ENCODE peak calls at places on chromosome 12, in five cellular contexts. L, Y, P, R and I are unnamed samples. For H3K4me1, the result is how much of the 10 kb centered on the place peaks cover.

GRCh38 chr12:6871052-6871957 is 1.8 kb downstream of the SPSB2 start:
- DNase-seq in Y (no peak), R (peak), P (peak), L (peak), I (no peak)

GRCh38 chr12:75766263-75767160 is 255.1 kb upstream of the KRR1 start:
- DNase-seq in Y (no peak), R (no peak), P (peak), L (no peak), I (no peak)

GRCh38 chr12:113056631-113057488 is at the start of gene DTX1:
- DNase-seq in L (no peak), P (no peak), R (peak), Y (peak), I (no peak)

GRCh38 chr12:98863167-98863566 is 218.1 kb downstream of the APAF1 start:
- DNase-seq in R (no peak), Y (no peak), P (no peak), L (no peak), I (no peak)

GRCh38 chr12:64757778-64758177 is 1.4 kb downstream of the GNS start:
- DNase-seq in R (no peak), L (no peak), Y (no peak), P (no peak), I (no peak)

GRCh38 chr12:95788637-95789036 is 1.9 kb downstream of the NTN4 start:
- DNase-seq in P (no peak), L (no peak), Y (no peak), R (no peak), I (no peak)

GRCh38 chr12:53493610-53494391 is 5.5 kb downstream of the MAP3K12 start:
- DNase-seq in P (no peak), Y (no peak), R (peak), L (no peak), I (no peak)

GRCh38 chr12:71517145-71517846 is 77.7 kb downstream of the LGR5 start:
- DNase-seq in P (no peak), L (no peak), R (no peak), Y (no peak), I (no peak)

GRCh38 chr12:62003217-62003616 is 257.0 kb upstream of the USP15 start:
- DNase-seq in R (no peak), Y (no peak), L (no peak), P (no peak), I (no peak)

GRCh38 chr12:85559127-85559526 is 277.1 kb downstream of the RASSF9 start:
- DNase-seq in Y (no peak), R (no peak), L (no peak), P (no peak), I (no peak)

GRCh38 chr12:131122631-131123030 is 168.9 kb downstream of the ADGRD1 start:
- DNase-seq in R (no peak), Y (no peak), L (no peak), P (no peak), I (no peak)

GRCh38 chr12:2054091-2055018 is 1.6 kb downstream of the CACNA1C start:
- DNase-seq in P (no peak), R (no peak), L (no peak), Y (no peak), I (no peak)

GRCh38 chr12:45681469-45681868 is 48.0 kb upstream of the ARID2 start:
- DNase-seq in P (no peak), L (no peak), R (no peak), Y (no peak), I (no peak)

GRCh38 chr12:91695964-91696363 is 449.7 kb downstream of the BTG1 start:
- DNase-seq in P (no peak), R (no peak), L (no peak), Y (no peak), I (no peak)

GRCh38 chr12:61282790-61283575 is 977.2 kb upstream of the USP15 start:
- DNase-seq in R (no peak), P (no peak), L (no peak), Y (no peak), I (no peak)

GRCh38 chr12:89384750-89385273 is 32.5 kb upstream of the DUSP6 start:
- DNase-seq in L (no peak), P (no peak), Y (no peak), R (no peak), I (no peak)

GRCh38 chr12:80625901-80626300 is 81.5 kb upstream of the MYF6 start:
- DNase-seq in Y (no peak), L (no peak), R (no peak), P (no peak), I (no peak)

GRCh38 chr12:10501031-10501430 is 4.7 kb upstream of the EIF2S3B start:
- DNase-seq in Y (no peak), P (peak), R (no peak), L (no peak), I (no peak)

GRCh38 chr12:52878507-52879393 is 26.1 kb downstream of the KRT8 start:
- DNase-seq in P (no peak), R (no peak), Y (no peak), L (no peak), I (no peak)

GRCh38 chr12:13211859-13212664 is 15.5 kb downstream of the EMP1 start:
- DNase-seq in P (peak), Y (no peak), R (no peak), L (peak), I (peak)

GRCh38 chr12:77837876-77838291 is 7.2 kb downstream of the NAV3 start:
- DNase-seq in P (no peak), L (no peak), R (no peak), Y (peak), I (no peak)

GRCh38 chr12:68695454-68695853 is 8.7 kb downstream of the NUP107 start:
- DNase-seq in Y (no peak), R (no peak), P (no peak), L (no peak), I (no peak)

GRCh38 chr12:56300644-56301464 is 724 bp upstream of the CS start:
- DNase-seq in R (no peak), L (no peak), Y (no peak), P (no peak), I (peak)

GRCh38 chr12:47779301-47779942 is 6.4 kb downstream of the SLC48A1 start:
- DNase-seq in Y (peak), L (peak), R (peak), P (peak), I (peak)
- H3K4me1 ChIP-seq in Y (under half), L (under half), R (under half), P (under half), I (under half)

GRCh38 chr12:5437122-5437521 is 5.2 kb downstream of the NTF3 start:
- DNase-seq in L (no peak), R (no peak), P (no peak), Y (no peak), I (no peak)
- H3K4me1 ChIP-seq in L (under half), R (under half), P (under half), Y (under half), I (under half)

GRCh38 chr12:109459247-109459646 is 17.9 kb downstream of the KCTD10 start:
- DNase-seq in Y (no peak), R (no peak), P (no peak), L (no peak), I (no peak)

GRCh38 chr12:109461049-109461845 is 15.9 kb downstream of the KCTD10 start:
- DNase-seq in L (peak), Y (no peak), R (peak), P (no peak), I (peak)

GRCh38 chr12:109458086-109458485 is 19.0 kb downstream of the KCTD10 start:
- DNase-seq in P (no peak), L (no peak), R (no peak), Y (no peak), I (no peak)

GRCh38 chr12:109460538-109460937 is 16.6 kb downstream of the KCTD10 start:
- DNase-seq in L (no peak), P (no peak), Y (no peak), R (peak), I (peak)

DNA sequence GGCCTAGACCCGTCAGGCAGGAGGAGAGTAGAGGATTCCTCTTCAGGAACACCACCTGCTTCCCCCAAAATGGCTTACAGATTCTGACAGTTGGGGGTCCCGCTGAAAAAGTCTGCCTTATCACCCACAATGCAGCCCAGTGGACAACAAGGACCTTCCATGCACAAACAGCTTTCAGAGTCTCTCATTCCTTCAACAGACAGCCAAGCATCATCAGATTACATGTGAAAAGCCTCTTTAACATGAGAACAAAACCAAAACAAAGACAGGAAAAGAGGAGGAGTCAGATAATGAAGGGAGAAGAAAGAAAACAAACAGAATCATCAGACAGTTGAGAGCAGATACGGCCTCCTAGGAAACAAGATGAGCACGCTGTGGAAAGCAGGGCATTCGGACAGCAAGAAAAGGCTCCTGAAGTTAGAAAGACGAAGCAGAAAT is 18.3 kb downstream of the KCTD10 start:
- DNase-seq in R (no peak), P (no peak), Y (no peak), L (no peak), I (no peak)
- H3K4me1 ChIP-seq in R (half or more), P (under half), Y (under half), L (half or more), I (under half)

GRCh38 chr12:122997343-122998250 is 17.1 kb downstream of the ARL6IP4 start:
- DNase-seq in P (no peak), L (no peak), Y (peak), R (no peak), I (no peak)
- H3K4me1 ChIP-seq in P (under half), L (under half), Y (under half), R (under half), I (under half)

DNA sequence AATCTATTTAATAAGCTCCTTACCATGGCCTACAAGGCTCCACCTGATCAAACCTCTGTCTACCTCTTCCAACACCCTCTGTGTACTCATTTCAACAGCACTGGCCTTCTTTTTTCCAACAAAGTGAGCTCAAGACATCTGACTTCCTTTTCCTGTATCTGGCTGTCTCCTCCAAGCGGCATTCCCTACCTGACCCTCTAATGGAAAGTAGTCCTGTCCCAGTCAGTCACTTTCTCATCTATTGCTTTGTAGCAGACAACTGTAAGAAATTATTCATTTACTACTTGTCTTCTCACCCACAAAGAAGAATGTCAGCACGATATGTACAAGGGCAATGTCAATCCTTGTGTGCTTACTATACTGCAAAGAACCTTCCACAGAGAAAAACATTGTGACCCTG is 149.6 kb downstream of the MED13L start:
- DNase-seq in R (no peak), Y (no peak), L (no peak), P (no peak), I (no peak)
- H3K4me1 ChIP-seq in R (half or more), Y (half or more), L (under half), P (under half), I (under half)

DNA sequence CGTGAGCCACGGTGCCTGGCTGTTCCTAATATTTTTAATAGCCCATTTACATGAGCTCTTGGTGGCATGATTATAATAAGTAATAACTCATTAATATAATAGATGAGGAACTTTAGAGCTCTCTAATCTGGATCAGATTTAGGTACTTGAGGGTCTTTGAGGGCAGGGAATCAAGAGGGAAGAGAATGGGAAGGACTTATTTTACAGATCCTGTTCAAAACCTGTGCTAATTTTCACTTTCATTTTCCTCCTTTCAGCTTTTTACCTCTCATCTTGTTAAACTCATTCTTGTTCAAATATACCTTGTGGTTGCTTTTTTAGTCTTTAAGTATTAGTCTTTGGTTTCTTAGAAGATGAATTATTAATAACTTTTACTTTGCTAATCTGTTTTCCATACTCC is 5.6 kb downstream of the NECAP1 start:
- DNase-seq in L (no peak), R (no peak), Y (no peak), P (no peak), I (no peak)
- H3K4me1 ChIP-seq in L (under half), R (under half), Y (under half), P (under half), I (under half)

GRCh38 chr12:122097641-122098364 is 19.2 kb downstream of the MLXIP start:
- DNase-seq in P (no peak), R (peak), L (peak), Y (no peak), I (no peak)

GRCh38 chr12:122099856-122100255 is 21.3 kb downstream of the MLXIP start:
- DNase-seq in Y (no peak), R (no peak), L (no peak), P (no peak), I (no peak)

GRCh38 chr12:122096591-122097149 is 18.1 kb downstream of the MLXIP start:
- DNase-seq in R (no peak), P (no peak), L (peak), Y (peak), I (no peak)

GRCh38 chr12:122100568-122100967 is 22.0 kb downstream of the MLXIP start:
- DNase-seq in R (no peak), P (no peak), Y (no peak), L (no peak), I (no peak)

DNA sequence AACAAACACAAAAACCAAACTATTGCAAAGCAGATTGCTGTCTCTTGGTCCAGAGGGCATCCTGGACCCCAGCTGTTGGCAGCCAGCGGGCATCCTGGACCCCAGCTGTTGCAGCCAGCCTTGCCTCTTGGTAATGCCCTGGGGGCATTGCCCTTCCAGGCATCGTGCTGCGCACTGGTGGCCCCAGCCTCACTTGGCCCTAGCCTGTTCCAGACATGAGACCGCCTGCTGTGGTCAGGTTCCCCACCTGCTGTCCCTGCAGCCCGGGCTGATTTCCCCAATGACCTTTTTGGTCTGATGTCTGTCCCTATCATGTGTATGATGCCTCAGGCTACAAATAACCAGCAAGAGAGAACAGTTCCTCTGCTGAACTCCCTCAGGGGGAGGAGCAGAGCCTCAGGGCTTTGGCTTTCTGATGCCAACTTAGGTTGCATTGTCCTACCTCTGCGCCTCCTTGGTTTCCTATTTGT is 20.8 kb downstream of the MLXIP start:
- DNase-seq in L (no peak), R (no peak), Y (peak), P (no peak), I (no peak)
- H3K4me1 ChIP-seq in L (half or more), R (half or more), Y (half or more), P (under half), I (under half)